ENCODE peak calls at places on chromosome 7, in seven cellular contexts. One of them, this sample, is unnamed.

GRCh38 chr7:105429746-105430612 is 41.3 kb upstream of the SRPK2 start:
- DNase-seq in RWPE1: peak
- DNase-seq in GM06990: peak
- DNase-seq in astrocyte of the cerebellum: no peak
- DNase-seq in IMR-90: peak
- DNase-seq in HFF-Myc: no peak
- DNase-seq in fibroblast of lung: peak
- DNase-seq in this sample: peak

GRCh38 chr7:145698526-145699262 is 417.9 kb upstream of the CNTNAP2 start:
- DNase-seq in HFF-Myc: no peak
- DNase-seq in fibroblast of lung: no peak
- DNase-seq in GM06990: no peak
- DNase-seq in astrocyte of the cerebellum: peak
- DNase-seq in RWPE1: peak
- DNase-seq in IMR-90: peak
- DNase-seq in this sample: peak

GRCh38 chr7:24656608-24657007 is 83.4 kb downstream of the PALS2 start:
- DNase-seq in RWPE1: no peak
- DNase-seq in HFF-Myc: no peak
- DNase-seq in fibroblast of lung: no peak
- DNase-seq in GM06990: no peak
- DNase-seq in IMR-90: no peak
- DNase-seq in astrocyte of the cerebellum: no peak
- DNase-seq in this sample: no peak

GRCh38 chr7:129843365-129843898 is 109.3 kb downstream of the UBE2H start:
- DNase-seq in fibroblast of lung: no peak
- DNase-seq in RWPE1: no peak
- DNase-seq in HFF-Myc: no peak
- DNase-seq in IMR-90: no peak
- DNase-seq in GM06990: no peak
- DNase-seq in astrocyte of the cerebellum: no peak
- DNase-seq in this sample: no peak

GRCh38 chr7:45594780-45595535 is 20.8 kb downstream of the ADCY1 start:
- DNase-seq in fibroblast of lung: no peak
- DNase-seq in HFF-Myc: no peak
- DNase-seq in GM06990: no peak
- DNase-seq in RWPE1: no peak
- DNase-seq in IMR-90: no peak
- DNase-seq in astrocyte of the cerebellum: no peak
- DNase-seq in this sample: no peak

GRCh38 chr7:26525413-26526287 is 234.0 kb downstream of the SNX10 start:
- DNase-seq in IMR-90: no peak
- DNase-seq in RWPE1: no peak
- DNase-seq in astrocyte of the cerebellum: no peak
- DNase-seq in GM06990: no peak
- DNase-seq in HFF-Myc: no peak
- DNase-seq in fibroblast of lung: no peak
- DNase-seq in this sample: no peak

GRCh38 chr7:159035571-159036073 is 109.0 kb downstream of the VIPR2 start:
- DNase-seq in IMR-90: no peak
- DNase-seq in fibroblast of lung: no peak
- DNase-seq in astrocyte of the cerebellum: no peak
- DNase-seq in RWPE1: no peak
- DNase-seq in HFF-Myc: no peak
- DNase-seq in GM06990: no peak
- DNase-seq in this sample: no peak

GRCh38 chr7:121406866-121407439 is 10.8 kb upstream of the FAM3C start:
- DNase-seq in IMR-90: no peak
- DNase-seq in fibroblast of lung: no peak
- DNase-seq in astrocyte of the cerebellum: no peak
- DNase-seq in HFF-Myc: no peak
- DNase-seq in GM06990: no peak
- DNase-seq in RWPE1: no peak
- DNase-seq in this sample: no peak

GRCh38 chr7:82926477-82926876 is 236.2 kb downstream of the PCLO start:
- DNase-seq in IMR-90: no peak
- DNase-seq in RWPE1: no peak
- DNase-seq in astrocyte of the cerebellum: no peak
- DNase-seq in fibroblast of lung: no peak
- DNase-seq in HFF-Myc: no peak
- DNase-seq in GM06990: no peak
- DNase-seq in this sample: no peak

GRCh38 chr7:70645876-70646336 is 486.0 kb upstream of the GALNT17 start:
- DNase-seq in HFF-Myc: no peak
- DNase-seq in GM06990: no peak
- DNase-seq in astrocyte of the cerebellum: no peak
- DNase-seq in RWPE1: no peak
- DNase-seq in fibroblast of lung: no peak
- DNase-seq in IMR-90: no peak
- DNase-seq in this sample: no peak

GRCh38 chr7:148645948-148646347 is 52.8 kb upstream of the CUL1 start:
- DNase-seq in astrocyte of the cerebellum: no peak
- DNase-seq in GM06990: no peak
- DNase-seq in RWPE1: no peak
- DNase-seq in HFF-Myc: no peak
- DNase-seq in fibroblast of lung: no peak
- DNase-seq in IMR-90: no peak
- DNase-seq in this sample: no peak

GRCh38 chr7:36726311-36726710 is 2.0 kb upstream of the AOAH start:
- DNase-seq in RWPE1: no peak
- DNase-seq in astrocyte of the cerebellum: no peak
- DNase-seq in IMR-90: no peak
- DNase-seq in HFF-Myc: no peak
- DNase-seq in fibroblast of lung: no peak
- DNase-seq in GM06990: no peak
- DNase-seq in this sample: no peak

GRCh38 chr7:3916146-3916545 is 615.1 kb downstream of the SDK1 start:
- DNase-seq in IMR-90: peak
- DNase-seq in HFF-Myc: no peak
- DNase-seq in GM06990: no peak
- DNase-seq in fibroblast of lung: peak
- DNase-seq in RWPE1: no peak
- DNase-seq in astrocyte of the cerebellum: no peak
- DNase-seq in this sample: no peak

GRCh38 chr7:108002726-108003590 is at the start of gene LAMB1:
- DNase-seq in IMR-90: peak
- DNase-seq in astrocyte of the cerebellum: no peak
- DNase-seq in HFF-Myc: no peak
- DNase-seq in GM06990: no peak
- DNase-seq in RWPE1: peak
- DNase-seq in fibroblast of lung: peak
- DNase-seq in this sample: peak

GRCh38 chr7:107494315-107494751 is 24.5 kb downstream of the GPR22 start:
- DNase-seq in HFF-Myc: no peak
- DNase-seq in RWPE1: no peak
- DNase-seq in GM06990: no peak
- DNase-seq in IMR-90: peak
- DNase-seq in astrocyte of the cerebellum: no peak
- DNase-seq in fibroblast of lung: no peak
- DNase-seq in this sample: no peak

GRCh38 chr7:93890041-93890463 is 501 bp downstream of the TFPI2 start:
- DNase-seq in GM06990: peak
- DNase-seq in HFF-Myc: no peak
- DNase-seq in RWPE1: peak
- DNase-seq in fibroblast of lung: peak
- DNase-seq in IMR-90: peak
- DNase-seq in astrocyte of the cerebellum: no peak
- DNase-seq in this sample: peak

GRCh38 chr7:98922392-98923107 is 44.2 kb downstream of the TRRAP start:
- DNase-seq in IMR-90: peak
- DNase-seq in HFF-Myc: no peak
- DNase-seq in fibroblast of lung: peak
- DNase-seq in astrocyte of the cerebellum: peak
- DNase-seq in RWPE1: no peak
- DNase-seq in GM06990: no peak
- DNase-seq in this sample: no peak

GRCh38 chr7:82294865-82295264 is 148.7 kb downstream of the CACNA2D1 start:
- DNase-seq in fibroblast of lung: no peak
- DNase-seq in astrocyte of the cerebellum: no peak
- DNase-seq in HFF-Myc: no peak
- DNase-seq in GM06990: no peak
- DNase-seq in RWPE1: no peak
- DNase-seq in IMR-90: no peak
- DNase-seq in this sample: no peak

GRCh38 chr7:132414857-132415256 is 161.4 kb downstream of the PLXNA4 start:
- DNase-seq in RWPE1: no peak
- DNase-seq in GM06990: no peak
- DNase-seq in astrocyte of the cerebellum: no peak
- DNase-seq in IMR-90: no peak
- DNase-seq in HFF-Myc: no peak
- DNase-seq in fibroblast of lung: no peak
- DNase-seq in this sample: no peak

GRCh38 chr7:36010656-36011587 is 142.1 kb upstream of the EEPD1 start:
- DNase-seq in GM06990: no peak
- DNase-seq in astrocyte of the cerebellum: no peak
- DNase-seq in RWPE1: no peak
- DNase-seq in IMR-90: no peak
- DNase-seq in fibroblast of lung: no peak
- DNase-seq in HFF-Myc: no peak
- DNase-seq in this sample: no peak

GRCh38 chr7:68384581-68384980 is 1213.7 kb upstream of the AUTS2 start:
- DNase-seq in HFF-Myc: no peak
- DNase-seq in fibroblast of lung: no peak
- DNase-seq in IMR-90: no peak
- DNase-seq in astrocyte of the cerebellum: no peak
- DNase-seq in RWPE1: no peak
- DNase-seq in GM06990: no peak
- DNase-seq in this sample: no peak

GRCh38 chr7:100556541-100556940 is 17.2 kb downstream of the SAP25 start:
- DNase-seq in HFF-Myc: no peak
- DNase-seq in astrocyte of the cerebellum: no peak
- DNase-seq in RWPE1: no peak
- DNase-seq in IMR-90: peak
- DNase-seq in fibroblast of lung: peak
- DNase-seq in GM06990: no peak
- DNase-seq in this sample: no peak

GRCh38 chr7:73810991-73811360 is 19.8 kb upstream of the CLDN4 start:
- DNase-seq in fibroblast of lung: no peak
- DNase-seq in RWPE1: no peak
- DNase-seq in HFF-Myc: no peak
- DNase-seq in GM06990: no peak
- DNase-seq in IMR-90: no peak
- DNase-seq in astrocyte of the cerebellum: no peak
- DNase-seq in this sample: no peak

GRCh38 chr7:3089493-3089892 is 45.8 kb upstream of the CARD11 start:
- DNase-seq in RWPE1: peak
- DNase-seq in HFF-Myc: no peak
- DNase-seq in GM06990: no peak
- DNase-seq in astrocyte of the cerebellum: no peak
- DNase-seq in IMR-90: peak
- DNase-seq in fibroblast of lung: peak
- DNase-seq in this sample: no peak

GRCh38 chr7:23863209-23863798 is 153.3 kb downstream of the STK31 start:
- DNase-seq in fibroblast of lung: peak
- DNase-seq in HFF-Myc: no peak
- DNase-seq in astrocyte of the cerebellum: peak
- DNase-seq in IMR-90: peak
- DNase-seq in RWPE1: peak
- DNase-seq in GM06990: no peak
- DNase-seq in this sample: peak

GRCh38 chr7:6530626-6531491 is 20.4 kb downstream of the GRID2IP start:
- DNase-seq in RWPE1: no peak
- DNase-seq in GM06990: peak
- DNase-seq in astrocyte of the cerebellum: no peak
- DNase-seq in HFF-Myc: no peak
- DNase-seq in IMR-90: no peak
- DNase-seq in fibroblast of lung: no peak
- DNase-seq in this sample: peak

GRCh38 chr7:100604078-100604975 is 2.2 kb downstream of the PCOLCE start:
- DNase-seq in fibroblast of lung: peak
- DNase-seq in GM06990: peak
- DNase-seq in RWPE1: peak
- DNase-seq in IMR-90: peak
- DNase-seq in astrocyte of the cerebellum: peak
- DNase-seq in HFF-Myc: no peak
- DNase-seq in this sample: peak

GRCh38 chr7:2936891-2937580 is 92.9 kb upstream of the GNA12 start:
- DNase-seq in IMR-90: no peak
- DNase-seq in astrocyte of the cerebellum: no peak
- DNase-seq in GM06990: no peak
- DNase-seq in fibroblast of lung: no peak
- DNase-seq in HFF-Myc: no peak
- DNase-seq in RWPE1: no peak
- DNase-seq in this sample: no peak

GRCh38 chr7:157021893-157022680 is 11.6 kb upstream of the MNX1 start:
- DNase-seq in HFF-Myc: no peak
- DNase-seq in fibroblast of lung: no peak
- DNase-seq in RWPE1: no peak
- DNase-seq in GM06990: no peak
- DNase-seq in IMR-90: no peak
- DNase-seq in astrocyte of the cerebellum: no peak
- DNase-seq in this sample: no peak

GRCh38 chr7:9264395-9264794 is 831.0 kb downstream of the NXPH1 start:
- DNase-seq in HFF-Myc: no peak
- DNase-seq in fibroblast of lung: no peak
- DNase-seq in IMR-90: no peak
- DNase-seq in astrocyte of the cerebellum: no peak
- DNase-seq in RWPE1: no peak
- DNase-seq in GM06990: no peak
- DNase-seq in this sample: no peak
- TF ChIP-seq CTCF in HFF-Myc: no peak
- TF ChIP-seq CTCF in fibroblast of lung: no peak
- TF ChIP-seq CTCF in IMR-90: no peak
- TF ChIP-seq CTCF in astrocyte of the cerebellum: no peak
- TF ChIP-seq CTCF in RWPE1: no peak
- TF ChIP-seq CTCF in GM06990: no peak
- TF ChIP-seq CTCF in this sample: no peak

GRCh38 chr7:4937411-4937810 is 21.6 kb downstream of the MMD2 start:
- DNase-seq in IMR-90: no peak
- DNase-seq in fibroblast of lung: no peak
- DNase-seq in astrocyte of the cerebellum: no peak
- DNase-seq in GM06990: no peak
- DNase-seq in HFF-Myc: no peak
- DNase-seq in RWPE1: no peak
- DNase-seq in this sample: no peak
- TF ChIP-seq CTCF in IMR-90: no peak
- TF ChIP-seq CTCF in fibroblast of lung: no peak
- TF ChIP-seq CTCF in astrocyte of the cerebellum: no peak
- TF ChIP-seq CTCF in GM06990: no peak
- TF ChIP-seq CTCF in HFF-Myc: no peak
- TF ChIP-seq CTCF in RWPE1: no peak
- TF ChIP-seq CTCF in this sample: no peak

DNA sequence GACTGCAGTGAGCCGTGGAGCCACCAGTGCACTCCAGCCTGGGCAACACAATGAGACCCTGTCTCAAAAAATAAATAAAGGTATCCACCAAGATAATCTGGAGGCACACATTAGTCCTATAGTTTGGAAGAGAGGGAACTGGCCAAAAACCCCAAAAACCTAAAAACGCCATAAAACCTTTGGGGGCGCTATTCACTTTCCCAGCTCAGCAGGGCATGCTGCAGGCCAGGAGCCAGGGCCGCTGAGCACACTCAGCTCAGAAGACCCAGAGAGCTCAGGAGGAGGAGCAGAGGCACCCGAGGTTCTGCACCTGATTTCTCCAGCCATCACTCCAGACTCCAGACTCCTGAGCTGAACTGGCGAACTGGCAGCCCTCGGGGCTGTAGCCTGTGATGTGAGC is 167.2 kb upstream of the IMMP2L start:
- DNase-seq in RWPE1: no peak
- DNase-seq in astrocyte of the cerebellum: no peak
- DNase-seq in HFF-Myc: no peak
- DNase-seq in GM06990: no peak
- DNase-seq in IMR-90: no peak
- DNase-seq in fibroblast of lung: no peak
- DNase-seq in this sample: no peak
- TF ChIP-seq CTCF in RWPE1: no peak
- TF ChIP-seq CTCF in astrocyte of the cerebellum: no peak
- TF ChIP-seq CTCF in HFF-Myc: no peak
- TF ChIP-seq CTCF in GM06990: peak
- TF ChIP-seq CTCF in IMR-90: no peak
- TF ChIP-seq CTCF in fibroblast of lung: no peak
- TF ChIP-seq CTCF in this sample: no peak

GRCh38 chr7:143395187-143396149 is 13.2 kb downstream of the EPHA1 start:
- DNase-seq in HFF-Myc: no peak
- DNase-seq in fibroblast of lung: no peak
- DNase-seq in GM06990: no peak
- DNase-seq in RWPE1: no peak
- DNase-seq in IMR-90: no peak
- DNase-seq in astrocyte of the cerebellum: no peak
- DNase-seq in this sample: no peak
- TF ChIP-seq CTCF in HFF-Myc: peak
- TF ChIP-seq CTCF in fibroblast of lung: no peak
- TF ChIP-seq CTCF in GM06990: no peak
- TF ChIP-seq CTCF in RWPE1: no peak
- TF ChIP-seq CTCF in IMR-90: peak
- TF ChIP-seq CTCF in astrocyte of the cerebellum: peak
- TF ChIP-seq CTCF in this sample: no peak